ENCODE peak calls at places on chromosome 13, in ten cellular contexts. One of them, this sample, is unnamed.
A peak's percentile ranks its signal among the peaks of the same experiment; 100 is the strongest.

GRCh38 chr13:22107549-22107948 is 436.7 kb downstream of the FGF9 start:
- DNase-seq in keratinocyte: no peak
- DNase-seq in uterus: no peak
- DNase-seq in mammary epithelial cell: no peak
- DNase-seq in lower lobe of right lung: no peak
- DNase-seq in left lung: no peak
- DNase-seq in aorta: no peak
- DNase-seq in mesendoderm: no peak
- DNase-seq in tibial nerve: no peak
- DNase-seq in heart left ventricle: no peak
- DNase-seq in this sample: no peak

GRCh38 chr13:40790232-40790631 is 821 bp downstream of the SLC25A15 start:
- DNase-seq in keratinocyte: no peak
- DNase-seq in uterus: no peak
- DNase-seq in mammary epithelial cell: no peak
- DNase-seq in lower lobe of right lung: no peak
- DNase-seq in left lung: no peak
- DNase-seq in aorta: no peak
- DNase-seq in mesendoderm: no peak
- DNase-seq in tibial nerve: no peak
- DNase-seq in heart left ventricle: no peak
- DNase-seq in this sample: no peak

GRCh38 chr13:106121173-106121754 is 414.2 kb downstream of the EFNB2 start:
- DNase-seq in keratinocyte: no peak
- DNase-seq in uterus: no peak
- DNase-seq in mammary epithelial cell: peak; percentile 55
- DNase-seq in lower lobe of right lung: no peak
- DNase-seq in left lung: no peak
- DNase-seq in aorta: no peak
- DNase-seq in mesendoderm: no peak
- DNase-seq in tibial nerve: no peak
- DNase-seq in heart left ventricle: no peak
- DNase-seq in this sample: no peak

GRCh38 chr13:91216928-91217700 is 130.4 kb upstream of the MIR17HG start:
- DNase-seq in keratinocyte: no peak
- DNase-seq in uterus: no peak
- DNase-seq in mammary epithelial cell: no peak
- DNase-seq in lower lobe of right lung: no peak
- DNase-seq in left lung: no peak
- DNase-seq in aorta: no peak
- DNase-seq in mesendoderm: peak; percentile 75
- DNase-seq in tibial nerve: no peak
- DNase-seq in heart left ventricle: no peak
- DNase-seq in this sample: no peak

GRCh38 chr13:69108486-69108885 is 999.1 kb upstream of the ATXN8OS start:
- DNase-seq in keratinocyte: no peak
- DNase-seq in uterus: no peak
- DNase-seq in mammary epithelial cell: no peak
- DNase-seq in lower lobe of right lung: no peak
- DNase-seq in left lung: no peak
- DNase-seq in aorta: no peak
- DNase-seq in mesendoderm: no peak
- DNase-seq in tibial nerve: no peak
- DNase-seq in heart left ventricle: no peak
- DNase-seq in this sample: no peak

GRCh38 chr13:46113596-46113995 is 8.8 kb upstream of the CPB2 start:
- DNase-seq in keratinocyte: no peak
- DNase-seq in uterus: no peak
- DNase-seq in mammary epithelial cell: peak; percentile 17
- DNase-seq in lower lobe of right lung: no peak
- DNase-seq in left lung: no peak
- DNase-seq in aorta: peak; percentile 51
- DNase-seq in mesendoderm: no peak
- DNase-seq in tibial nerve: no peak
- DNase-seq in heart left ventricle: no peak
- DNase-seq in this sample: no peak

GRCh38 chr13:59635591-59635990 is 528.1 kb downstream of the DIAPH3 start:
- DNase-seq in keratinocyte: no peak
- DNase-seq in uterus: no peak
- DNase-seq in mammary epithelial cell: no peak
- DNase-seq in lower lobe of right lung: no peak
- DNase-seq in left lung: no peak
- DNase-seq in aorta: no peak
- DNase-seq in mesendoderm: no peak
- DNase-seq in tibial nerve: no peak
- DNase-seq in heart left ventricle: no peak
- DNase-seq in this sample: no peak

GRCh38 chr13:92312823-92313222 is 913.8 kb upstream of the GPC6 start:
- DNase-seq in keratinocyte: no peak
- DNase-seq in uterus: no peak
- DNase-seq in mammary epithelial cell: no peak
- DNase-seq in lower lobe of right lung: no peak
- DNase-seq in left lung: no peak
- DNase-seq in aorta: no peak
- DNase-seq in mesendoderm: no peak
- DNase-seq in tibial nerve: no peak
- DNase-seq in heart left ventricle: no peak
- DNase-seq in this sample: no peak

GRCh38 chr13:106314417-106314816 is 221.0 kb downstream of the EFNB2 start:
- DNase-seq in keratinocyte: no peak
- DNase-seq in uterus: no peak
- DNase-seq in mammary epithelial cell: no peak
- DNase-seq in lower lobe of right lung: no peak
- DNase-seq in left lung: no peak
- DNase-seq in aorta: no peak
- DNase-seq in mesendoderm: peak; percentile 49
- DNase-seq in tibial nerve: no peak
- DNase-seq in heart left ventricle: no peak
- DNase-seq in this sample: no peak

GRCh38 chr13:71629167-71629566 is 237.8 kb downstream of the DACH1 start:
- DNase-seq in keratinocyte: no peak
- DNase-seq in uterus: no peak
- DNase-seq in mammary epithelial cell: no peak
- DNase-seq in lower lobe of right lung: no peak
- DNase-seq in left lung: no peak
- DNase-seq in aorta: no peak
- DNase-seq in mesendoderm: no peak
- DNase-seq in tibial nerve: no peak
- DNase-seq in heart left ventricle: no peak
- DNase-seq in this sample: no peak

GRCh38 chr13:71624641-71625040 is 242.4 kb downstream of the DACH1 start:
- DNase-seq in keratinocyte: no peak
- DNase-seq in uterus: no peak
- DNase-seq in mammary epithelial cell: no peak
- DNase-seq in lower lobe of right lung: no peak
- DNase-seq in left lung: no peak
- DNase-seq in aorta: no peak
- DNase-seq in mesendoderm: peak; percentile 72
- DNase-seq in tibial nerve: no peak
- DNase-seq in heart left ventricle: no peak
- DNase-seq in this sample: no peak

GRCh38 chr13:71626396-71626795 is 240.6 kb downstream of the DACH1 start:
- DNase-seq in keratinocyte: no peak
- DNase-seq in uterus: no peak
- DNase-seq in mammary epithelial cell: no peak
- DNase-seq in lower lobe of right lung: no peak
- DNase-seq in left lung: no peak
- DNase-seq in aorta: no peak
- DNase-seq in mesendoderm: peak; percentile 47
- DNase-seq in tibial nerve: no peak
- DNase-seq in heart left ventricle: no peak
- DNase-seq in this sample: no peak

GRCh38 chr13:71625183-71625582 is 241.8 kb downstream of the DACH1 start:
- DNase-seq in keratinocyte: no peak
- DNase-seq in uterus: no peak
- DNase-seq in mammary epithelial cell: no peak
- DNase-seq in lower lobe of right lung: no peak
- DNase-seq in left lung: no peak
- DNase-seq in aorta: no peak
- DNase-seq in mesendoderm: no peak
- DNase-seq in tibial nerve: no peak
- DNase-seq in heart left ventricle: no peak
- DNase-seq in this sample: no peak

DNA sequence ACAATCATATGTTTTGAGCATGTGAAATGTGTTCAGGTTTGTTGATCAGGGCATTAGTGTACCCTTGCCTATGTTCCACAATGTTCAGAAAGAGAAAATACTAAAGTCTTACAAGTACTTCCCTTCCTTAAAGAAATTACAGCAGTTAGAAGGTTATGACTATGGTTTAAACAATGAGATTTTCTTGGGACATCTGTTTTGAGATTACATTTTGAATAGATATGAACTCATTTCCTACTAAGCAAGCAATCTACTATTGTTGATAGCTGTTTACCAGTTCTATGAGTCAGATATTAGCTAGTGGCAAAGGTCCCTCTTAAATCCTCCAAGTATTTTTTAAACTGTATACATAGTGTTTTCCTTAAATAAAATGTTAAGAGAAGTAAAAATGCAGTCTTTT is 241.3 kb downstream of the DACH1 start:
- DNase-seq in keratinocyte: no peak
- DNase-seq in uterus: no peak
- DNase-seq in mammary epithelial cell: no peak
- DNase-seq in lower lobe of right lung: no peak
- DNase-seq in left lung: no peak
- DNase-seq in aorta: no peak
- DNase-seq in mesendoderm: no peak
- DNase-seq in tibial nerve: no peak
- DNase-seq in heart left ventricle: no peak
- DNase-seq in this sample: no peak
- H3K4me1 ChIP-seq in keratinocyte: no peaks in the 10 kb centered on the region
- H3K4me1 ChIP-seq in uterus: no peaks in the 10 kb centered on the region
- H3K4me1 ChIP-seq in mammary epithelial cell: no peaks in the 10 kb centered on the region
- H3K4me1 ChIP-seq in lower lobe of right lung: peaks cover 11% of the 10 kb centered on the region
- H3K4me1 ChIP-seq in left lung: peaks cover 7% of the 10 kb centered on the region
- H3K4me1 ChIP-seq in aorta: no peaks in the 10 kb centered on the region
- H3K4me1 ChIP-seq in mesendoderm: no peaks in the 10 kb centered on the region
- H3K4me1 ChIP-seq in tibial nerve: peaks cover 6% of the 10 kb centered on the region
- H3K4me1 ChIP-seq in heart left ventricle: peaks cover 24% of the 10 kb centered on the region
- H3K4me1 ChIP-seq in this sample: no peaks in the 10 kb centered on the region

GRCh38 chr13:99302637-99303505 is 4.3 kb downstream of the GPR183 start:
- DNase-seq in keratinocyte: no peak
- DNase-seq in uterus: no peak
- DNase-seq in mammary epithelial cell: no peak
- DNase-seq in lower lobe of right lung: no peak
- DNase-seq in left lung: no peak
- DNase-seq in aorta: no peak
- DNase-seq in mesendoderm: no peak
- DNase-seq in tibial nerve: no peak
- DNase-seq in heart left ventricle: no peak
- DNase-seq in this sample: no peak
- H3K4me1 ChIP-seq in keratinocyte: peaks cover 9% of the 10 kb centered on the region
- H3K4me1 ChIP-seq in uterus: no peaks in the 10 kb centered on the region
- H3K4me1 ChIP-seq in mammary epithelial cell: peaks cover 7% of the 10 kb centered on the region
- H3K4me1 ChIP-seq in lower lobe of right lung: peaks cover 8% of the 10 kb centered on the region
- H3K4me1 ChIP-seq in left lung: peaks cover 57% of the 10 kb centered on the region
- H3K4me1 ChIP-seq in aorta: no peaks in the 10 kb centered on the region
- H3K4me1 ChIP-seq in mesendoderm: no peaks in the 10 kb centered on the region
- H3K4me1 ChIP-seq in tibial nerve: peaks cover 4% of the 10 kb centered on the region
- H3K4me1 ChIP-seq in heart left ventricle: peaks cover 15% of the 10 kb centered on the region
- H3K4me1 ChIP-seq in this sample: peaks cover 3% of the 10 kb centered on the region

DNA sequence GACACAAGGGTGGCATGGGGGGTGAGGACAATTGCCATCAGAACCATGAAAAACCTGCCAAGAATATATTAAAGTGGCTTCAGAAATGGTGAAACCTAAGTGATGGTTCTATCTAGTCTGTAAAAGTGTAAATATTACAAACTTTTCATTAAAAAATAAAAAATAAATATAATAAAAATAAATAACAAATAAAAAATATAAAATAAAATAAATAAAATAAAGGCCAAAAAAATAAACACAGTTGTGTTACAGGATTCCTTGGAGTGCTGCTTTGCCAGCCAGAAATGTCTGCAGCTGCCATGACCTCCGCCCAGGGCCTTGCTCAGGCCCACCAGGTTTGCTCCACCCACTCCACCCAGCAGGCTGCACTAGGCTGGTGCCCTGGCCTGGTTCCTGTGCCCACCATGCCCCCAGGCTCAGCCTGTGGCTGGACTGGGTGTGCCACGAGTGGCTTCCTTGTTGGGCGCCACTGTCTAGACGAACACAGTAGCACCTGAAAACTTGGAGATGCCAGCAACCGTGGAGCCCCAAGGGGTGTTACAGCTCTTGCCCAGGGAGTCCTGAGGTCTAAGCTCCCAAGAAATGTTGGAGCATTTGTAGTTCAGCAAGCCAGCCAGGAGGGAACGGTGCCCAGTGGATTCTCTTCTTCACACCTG is 20.9 kb downstream of the CCDC70 start:
- DNase-seq in keratinocyte: no peak
- DNase-seq in uterus: no peak
- DNase-seq in mammary epithelial cell: no peak
- DNase-seq in lower lobe of right lung: no peak
- DNase-seq in left lung: no peak
- DNase-seq in aorta: no peak
- DNase-seq in mesendoderm: no peak
- DNase-seq in tibial nerve: no peak
- DNase-seq in heart left ventricle: no peak
- DNase-seq in this sample: no peak
- H3K4me1 ChIP-seq in keratinocyte: peaks cover 2% of the 10 kb centered on the region
- H3K4me1 ChIP-seq in uterus: no peaks in the 10 kb centered on the region
- H3K4me1 ChIP-seq in mammary epithelial cell: peaks cover 7% of the 10 kb centered on the region
- H3K4me1 ChIP-seq in lower lobe of right lung: no peaks in the 10 kb centered on the region
- H3K4me1 ChIP-seq in left lung: no peaks in the 10 kb centered on the region
- H3K4me1 ChIP-seq in aorta: no peaks in the 10 kb centered on the region
- H3K4me1 ChIP-seq in mesendoderm: no peaks in the 10 kb centered on the region
- H3K4me1 ChIP-seq in tibial nerve: no peaks in the 10 kb centered on the region
- H3K4me1 ChIP-seq in heart left ventricle: no peaks in the 10 kb centered on the region
- H3K4me1 ChIP-seq in this sample: no peaks in the 10 kb centered on the region

GRCh38 chr13:110305001-110305400 is 2.0 kb downstream of the COL4A1 start:
- DNase-seq in keratinocyte: no peak
- DNase-seq in uterus: no peak
- DNase-seq in mammary epithelial cell: no peak
- DNase-seq in lower lobe of right lung: no peak
- DNase-seq in left lung: no peak
- DNase-seq in aorta: no peak
- DNase-seq in mesendoderm: no peak
- DNase-seq in tibial nerve: no peak
- DNase-seq in heart left ventricle: no peak
- DNase-seq in this sample: no peak

GRCh38 chr13:110303644-110304043 is 3.3 kb downstream of the COL4A1 start:
- DNase-seq in keratinocyte: no peak
- DNase-seq in uterus: no peak
- DNase-seq in mammary epithelial cell: no peak
- DNase-seq in lower lobe of right lung: no peak
- DNase-seq in left lung: no peak
- DNase-seq in aorta: no peak
- DNase-seq in mesendoderm: no peak
- DNase-seq in tibial nerve: no peak
- DNase-seq in heart left ventricle: no peak
- DNase-seq in this sample: no peak

GRCh38 chr13:110302986-110303385 is 4.0 kb downstream of the COL4A1 start:
- DNase-seq in keratinocyte: no peak
- DNase-seq in uterus: peak; percentile 11
- DNase-seq in mammary epithelial cell: no peak
- DNase-seq in lower lobe of right lung: no peak
- DNase-seq in left lung: no peak
- DNase-seq in aorta: no peak
- DNase-seq in mesendoderm: no peak
- DNase-seq in tibial nerve: no peak
- DNase-seq in heart left ventricle: no peak
- DNase-seq in this sample: no peak

GRCh38 chr13:110305544-110305943 is 1.4 kb downstream of the COL4A1 start:
- DNase-seq in keratinocyte: no peak
- DNase-seq in uterus: no peak
- DNase-seq in mammary epithelial cell: no peak
- DNase-seq in lower lobe of right lung: no peak
- DNase-seq in left lung: no peak
- DNase-seq in aorta: no peak
- DNase-seq in mesendoderm: peak; percentile 31
- DNase-seq in tibial nerve: no peak
- DNase-seq in heart left ventricle: no peak
- DNase-seq in this sample: no peak

GRCh38 chr13:110304256-110304655 is 2.7 kb downstream of the COL4A1 start:
- DNase-seq in keratinocyte: no peak
- DNase-seq in uterus: peak; percentile 68
- DNase-seq in mammary epithelial cell: no peak
- DNase-seq in lower lobe of right lung: no peak
- DNase-seq in left lung: no peak
- DNase-seq in aorta: no peak
- DNase-seq in mesendoderm: no peak
- DNase-seq in tibial nerve: peak; percentile 47
- DNase-seq in heart left ventricle: no peak
- DNase-seq in this sample: no peak
- H3K4me1 ChIP-seq in keratinocyte: peaks cover 36% of the 10 kb centered on the region
- H3K4me1 ChIP-seq in uterus: no peaks in the 10 kb centered on the region
- H3K4me1 ChIP-seq in mammary epithelial cell: peaks cover 30% of the 10 kb centered on the region
- H3K4me1 ChIP-seq in lower lobe of right lung: peaks cover 43% of the 10 kb centered on the region
- H3K4me1 ChIP-seq in left lung: peaks cover 7% of the 10 kb centered on the region
- H3K4me1 ChIP-seq in aorta: peaks cover 7% of the 10 kb centered on the region
- H3K4me1 ChIP-seq in mesendoderm: peaks cover 10% of the 10 kb centered on the region
- H3K4me1 ChIP-seq in tibial nerve: peaks cover 65% of the 10 kb centered on the region
- H3K4me1 ChIP-seq in heart left ventricle: peaks cover 69% of the 10 kb centered on the region
- H3K4me1 ChIP-seq in this sample: peaks cover 12% of the 10 kb centered on the region